ENCODE peak calls at places on chromosomes 6 and 20, in ten cellular contexts. U, A, H, J, N, S, F, M, V and I are unnamed samples.

GRCh38 chr20:57713951-57714350 is 4.1 kb upstream of the PMEPA1 start:
- DNase-seq in U (no peak), A (no peak), H (peak), J (no peak), N (no peak), S (no peak), F (no peak), M (no peak), V (no peak), I (no peak)

GRCh38 chr20:46213946-46214830 is 94.1 kb downstream of the CDH22 start:
- DNase-seq in U (peak), A (no peak), H (no peak), J (no peak), N (no peak), S (peak), F (no peak), M (no peak), V (no peak), I (peak)

GRCh38 chr20:49276895-49277785 is 717 bp downstream of the ZNFX1 start:
- DNase-seq in U (peak), A (peak), H (no peak), J (no peak), N (no peak), S (no peak), F (peak), M (peak), V (no peak), I (peak)

GRCh38 chr6:134379086-134379485 is 61.2 kb upstream of the SGK1 start:
- DNase-seq in U (no peak), A (no peak), H (peak), J (no peak), N (no peak), S (no peak), F (peak), M (no peak), V (peak), I (no peak)

GRCh38 chr6:90406142-90406794 is 109.6 kb upstream of the BACH2 start:
- DNase-seq in U (no peak), A (no peak), H (no peak), J (peak), N (no peak), S (peak), F (no peak), M (no peak), V (no peak), I (no peak)

GRCh38 chr6:3592371-3592941 is 135.6 kb upstream of the SLC22A23 start:
- DNase-seq in U (no peak), A (no peak), H (no peak), J (peak), N (peak), S (peak), F (no peak), M (no peak), V (no peak), I (peak)

GRCh38 chr6:150964765-150965164 is 99.3 kb downstream of the MTHFD1L start:
- DNase-seq in U (no peak), A (no peak), H (no peak), J (no peak), N (no peak), S (no peak), F (no peak), M (no peak), V (no peak), I (no peak)

GRCh38 chr20:24132246-24132645 is 143.7 kb upstream of the GGTLC1 start:
- DNase-seq in U (no peak), A (no peak), H (no peak), J (no peak), N (no peak), S (no peak), F (no peak), M (no peak), V (no peak), I (peak)

GRCh38 chr6:105136433-105137350 is 43.1 kb downstream of the POPDC3 start:
- DNase-seq in U (peak), A (peak), H (peak), J (no peak), N (peak), S (peak), F (peak), M (peak), V (peak), I (peak)

GRCh38 chr20:24963672-24964517 is 14.8 kb downstream of the CST7 start:
- DNase-seq in U (no peak), A (no peak), H (no peak), J (no peak), N (no peak), S (no peak), F (no peak), M (no peak), V (no peak), I (peak)

GRCh38 chr20:24462461-24463010 is 6.9 kb upstream of the SYNDIG1 start:
- DNase-seq in U (no peak), A (no peak), H (no peak), J (no peak), N (no peak), S (no peak), F (no peak), M (no peak), V (no peak), I (no peak)

GRCh38 chr20:37486186-37486999 is 34.7 kb upstream of the NNAT start:
- DNase-seq in U (no peak), A (no peak), H (no peak), J (no peak), N (no peak), S (no peak), F (no peak), M (no peak), V (no peak), I (peak)

GRCh38 chr6:36755435-36756348 is 58.1 kb downstream of the RAB44 start:
- DNase-seq in U (no peak), A (no peak), H (no peak), J (peak), N (peak), S (no peak), F (no peak), M (no peak), V (no peak), I (no peak)

GRCh38 chr20:15889073-15889923 is 684.0 kb downstream of the KIF16B start:
- DNase-seq in U (no peak), A (no peak), H (peak), J (no peak), N (no peak), S (no peak), F (no peak), M (no peak), V (no peak), I (no peak)

GRCh38 chr20:58078741-58079522 is 149.5 kb downstream of the ANKRD60 start:
- DNase-seq in U (no peak), A (no peak), H (no peak), J (no peak), N (peak), S (no peak), F (peak), M (no peak), V (peak), I (no peak)

GRCh38 chr6:31692886-31693285 is 10.2 kb downstream of the ABHD16A start:
- DNase-seq in U (no peak), A (no peak), H (no peak), J (no peak), N (no peak), S (no peak), F (no peak), M (no peak), V (no peak), I (no peak)

GRCh38 chr20:60199866-60200265 is 241.6 kb downstream of the CDH26 start:
- DNase-seq in U (no peak), A (no peak), H (no peak), J (no peak), N (no peak), S (no peak), F (no peak), M (no peak), V (no peak), I (no peak)

GRCh38 chr6:163176097-163176496 is 238.4 kb upstream of the QKI start:
- DNase-seq in U (no peak), A (no peak), H (no peak), J (no peak), N (no peak), S (no peak), F (no peak), M (no peak), V (no peak), I (no peak)

GRCh38 chr6:7544597-7544996 is 3.1 kb downstream of the DSP start:
- DNase-seq in U (no peak), A (no peak), H (no peak), J (no peak), N (no peak), S (no peak), F (no peak), M (no peak), V (no peak), I (no peak)

GRCh38 chr6:7543761-7544424 is 2.4 kb downstream of the DSP start:
- DNase-seq in U (no peak), A (no peak), H (peak), J (no peak), N (no peak), S (no peak), F (no peak), M (no peak), V (no peak), I (no peak)

GRCh38 chr6:7546383-7546782 is 4.9 kb downstream of the DSP start:
- DNase-seq in U (no peak), A (no peak), H (no peak), J (no peak), N (no peak), S (no peak), F (no peak), M (no peak), V (no peak), I (no peak)

GRCh38 chr6:7546832-7547714 is 5.6 kb downstream of the DSP start:
- DNase-seq in U (no peak), A (no peak), H (peak), J (no peak), N (no peak), S (no peak), F (peak), M (no peak), V (no peak), I (no peak)

GRCh38 chr6:7545509-7546369 is 4.3 kb downstream of the DSP start:
- DNase-seq in U (no peak), A (no peak), H (no peak), J (no peak), N (no peak), S (no peak), F (no peak), M (no peak), V (no peak), I (no peak)
- TF ChIP-seq POLR2A in U (no peak), A (no peak), H (no peak), J (peak), N (no peak), S (no peak), F (no peak), M (no peak), V (no peak), I (no peak)

GRCh38 chr6:160102399-160102798 is 19.2 kb upstream of the SLC22A1 start:
- DNase-seq in U (no peak), A (no peak), H (no peak), J (no peak), N (no peak), S (no peak), F (no peak), M (no peak), V (no peak), I (no peak)

GRCh38 chr6:160103825-160104100 is 17.9 kb upstream of the SLC22A1 start:
- DNase-seq in U (no peak), A (no peak), H (no peak), J (no peak), N (no peak), S (no peak), F (no peak), M (no peak), V (no peak), I (no peak)

GRCh38 chr6:160101262-160102205 is 20.1 kb upstream of the SLC22A1 start:
- DNase-seq in U (no peak), A (no peak), H (no peak), J (no peak), N (no peak), S (no peak), F (no peak), M (no peak), V (no peak), I (no peak)

GRCh38 chr6:160104821-160105517 is 16.6 kb upstream of the SLC22A1 start:
- DNase-seq in U (no peak), A (no peak), H (no peak), J (no peak), N (no peak), S (no peak), F (no peak), M (no peak), V (no peak), I (no peak)

GRCh38 chr6:160102956-160103824 is 18.4 kb upstream of the SLC22A1 start:
- DNase-seq in U (no peak), A (no peak), H (no peak), J (peak), N (peak), S (peak), F (no peak), M (no peak), V (peak), I (no peak)
- TF ChIP-seq CTCF in U (no peak), A (no peak), H (no peak), J (peak), N (peak), S (peak), F (no peak), M (no peak), V (peak), I (no peak)

DNA sequence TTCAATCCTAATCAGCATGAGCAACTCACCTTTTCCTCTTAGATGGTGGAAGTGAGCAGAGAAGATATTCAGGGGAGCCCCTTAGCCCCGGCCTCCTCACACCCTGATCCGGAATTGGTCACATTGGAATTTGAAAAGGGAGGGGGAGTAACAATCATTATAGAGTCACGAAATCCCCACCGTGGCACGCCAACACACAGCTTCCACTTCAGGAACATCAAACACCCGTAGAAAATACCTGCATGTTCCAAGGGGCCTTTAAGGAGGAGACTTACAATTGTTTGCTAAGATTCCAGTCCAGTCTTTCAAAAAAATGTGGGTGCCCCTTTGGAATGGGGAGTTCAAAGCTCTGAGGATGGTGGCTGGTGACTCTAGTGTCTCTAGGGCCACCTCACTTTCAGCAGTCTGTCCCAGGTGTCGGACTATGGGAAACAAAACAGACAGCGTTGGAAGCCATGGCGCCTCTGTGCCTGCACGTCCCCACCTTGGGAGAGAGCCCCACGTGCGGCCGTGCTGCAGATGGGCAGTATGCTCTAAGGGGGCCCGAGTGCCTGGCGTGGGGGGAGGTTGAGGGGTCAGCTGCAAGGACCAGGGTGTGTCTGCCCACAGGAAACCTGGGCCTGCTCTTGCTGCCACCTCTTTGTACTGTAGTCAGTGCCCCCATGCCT is 2.4 kb downstream of the CD93 start:
- DNase-seq in U (no peak), A (no peak), H (no peak), J (no peak), N (peak), S (no peak), F (no peak), M (no peak), V (no peak), I (no peak)
- H3K4me3 ChIP-seq in U (peak), A (peak), H (no peak), J (no peak), N (peak), S (no peak), F (no peak), M (peak), V (no peak), I (no peak)

DNA sequence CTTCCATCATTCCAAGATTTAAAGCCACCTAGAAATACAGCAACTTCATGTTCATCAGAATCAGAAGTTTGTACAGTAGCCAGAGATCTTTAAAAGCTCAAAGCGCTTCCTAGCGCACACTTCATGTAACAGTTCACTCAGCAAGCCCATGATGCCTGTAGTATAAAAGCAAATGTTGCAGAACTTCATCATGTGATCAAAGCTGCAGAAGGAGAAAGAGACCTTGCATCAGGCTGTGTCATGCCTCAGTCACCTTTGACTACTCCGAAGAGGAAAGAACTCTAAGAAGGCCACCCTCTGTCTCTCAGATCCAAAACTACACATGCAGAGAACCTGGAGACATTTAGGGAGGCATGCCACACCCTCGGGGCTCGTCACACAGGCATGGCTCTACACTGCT is 78.4 kb downstream of the AGPAT4 start:
- DNase-seq in U (no peak), A (no peak), H (no peak), J (no peak), N (no peak), S (no peak), F (no peak), M (no peak), V (no peak), I (no peak)
- TF ChIP-seq POLR2A in U (no peak), A (no peak), H (no peak), J (no peak), N (no peak), S (no peak), F (no peak), M (no peak), V (no peak), I (no peak)

GRCh38 chr6:56620229-56620868 is 22.3 kb downstream of the DST start:
- DNase-seq in U (no peak), A (no peak), H (no peak), J (no peak), N (no peak), S (no peak), F (no peak), M (no peak), V (no peak), I (no peak)

GRCh38 chr6:56616967-56617366 is 25.7 kb downstream of the DST start:
- DNase-seq in U (no peak), A (no peak), H (no peak), J (no peak), N (no peak), S (no peak), F (no peak), M (no peak), V (no peak), I (no peak)

GRCh38 chr6:56613247-56613851 is 29.3 kb downstream of the DST start:
- DNase-seq in U (no peak), A (no peak), H (no peak), J (no peak), N (no peak), S (no peak), F (no peak), M (no peak), V (no peak), I (no peak)

DNA sequence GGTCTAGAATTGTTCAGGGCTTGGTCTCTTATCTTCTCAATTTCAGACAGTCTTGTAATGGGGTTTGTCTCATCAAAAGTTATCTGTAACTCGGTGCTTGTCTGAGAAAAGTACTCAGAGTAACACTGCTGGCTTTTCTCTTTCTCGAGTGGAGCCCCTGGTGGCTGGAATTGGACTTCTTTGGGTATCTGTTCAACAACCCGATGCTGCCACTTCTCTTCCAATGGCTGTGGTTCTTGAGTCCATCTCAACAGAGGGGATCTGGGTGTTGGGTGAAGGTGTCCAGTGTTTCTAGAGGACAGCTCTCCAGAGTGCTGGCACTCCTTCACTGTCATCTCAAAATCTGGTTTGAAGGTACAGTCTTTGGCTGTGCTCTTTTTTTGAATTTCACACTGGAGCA is 24.6 kb downstream of the DST start:
- DNase-seq in U (no peak), A (no peak), H (no peak), J (no peak), N (no peak), S (no peak), F (no peak), M (no peak), V (peak), I (no peak)
- TF ChIP-seq CTCF in U (no peak), A (no peak), H (no peak), J (no peak), N (no peak), S (no peak), F (no peak), M (no peak), V (peak), I (no peak)

DNA sequence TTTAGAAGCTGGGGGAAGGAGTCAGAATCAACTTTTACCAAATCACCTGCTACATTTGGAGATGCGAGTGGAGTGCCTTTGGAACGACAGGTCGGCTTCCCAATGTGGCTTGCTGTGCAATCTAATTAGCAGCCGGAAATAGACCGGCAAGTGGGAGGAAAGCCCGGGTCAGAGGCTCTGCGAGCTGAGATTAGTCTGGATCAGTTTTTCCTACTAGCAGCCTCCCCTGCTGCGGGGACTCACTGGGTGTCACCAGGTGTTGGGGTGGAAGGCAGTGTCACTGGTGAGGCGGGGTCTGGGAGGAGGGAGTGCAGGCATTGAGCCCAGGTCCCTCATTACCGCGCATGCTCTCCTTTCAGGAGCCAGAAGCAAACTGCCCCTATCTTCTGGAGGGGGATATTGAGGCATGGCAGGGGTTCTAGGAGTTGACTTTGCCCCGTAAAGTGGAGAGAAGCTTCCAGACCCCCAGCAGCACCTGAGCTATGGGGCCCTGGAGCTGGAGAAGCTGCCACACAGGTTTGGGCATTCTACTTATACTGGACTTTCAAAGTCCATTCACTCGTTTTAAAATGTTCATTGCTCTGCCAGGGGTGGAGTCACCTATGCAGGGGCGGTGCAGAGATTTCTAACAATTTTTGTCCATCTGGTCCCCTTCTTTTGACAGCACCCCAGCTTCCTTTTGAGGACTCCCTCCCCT is 11.1 kb downstream of the SULF2 start:
- DNase-seq in U (no peak), A (no peak), H (peak), J (no peak), N (peak), S (no peak), F (no peak), M (no peak), V (no peak), I (no peak)
- H3K4me3 ChIP-seq in U (no peak), A (no peak), H (no peak), J (no peak), N (no peak), S (no peak), F (no peak), M (no peak), V (no peak), I (no peak)